ENCODE peak calls at places on chromosomes 12 and 14, in five cellular contexts. J is NCI-H1417, U is left colon, S is GM20000, F is choroid plexus epithelial cell. G is an unnamed sample.

GRCh38 chr12:16605666-16606116 is 271 bp downstream of the LMO3 start:
- DNase-seq in J (peak), S (peak), F (peak), U (peak), G (peak)

GRCh38 chr12:12714276-12715001 is 2.7 kb upstream of the CDKN1B start:
- DNase-seq in S (peak), J (peak), F (peak), U (peak), G (peak)

GRCh38 chr12:95218164-95218851 is 701 bp downstream of the VEZT start:
- DNase-seq in J (peak), U (peak), S (no peak), F (peak), G (no peak)

GRCh38 chr14:23299558-23299957 is 3.1 kb downstream of the PPP1R3E start:
- DNase-seq in J (no peak), U (no peak), F (peak), S (no peak), G (no peak)

GRCh38 chr12:31245822-31246469 is 80.0 kb downstream of the SINHCAF start:
- DNase-seq in J (no peak), S (no peak), F (peak), U (no peak), G (no peak)

GRCh38 chr12:69475237-69475984 is 5.2 kb downstream of the FRS2 start:
- DNase-seq in U (no peak), S (no peak), F (peak), J (no peak), G (no peak)

GRCh38 chr12:69880566-69880965 is 55.5 kb downstream of the MYRFL start:
- DNase-seq in J (no peak), F (peak), S (no peak), U (no peak), G (no peak)

GRCh38 chr12:57581802-57582201 is 9.2 kb upstream of the PIP4K2C start:
- DNase-seq in J (no peak), S (no peak), F (no peak), U (no peak), G (no peak)

GRCh38 chr14:75518625-75519024 is 3.6 kb upstream of the BATF start:
- DNase-seq in F (peak), U (no peak), S (peak), J (no peak), G (no peak)

GRCh38 chr12:64412458-64412857 is 8.3 kb downstream of the XPOT start:
- DNase-seq in J (no peak), F (peak), U (no peak), S (no peak), G (no peak)

GRCh38 chr12:123231931-123232330 is 1.0 kb downstream of the MPHOSPH9 start:
- DNase-seq in J (peak), U (no peak), S (no peak), F (no peak), G (no peak)

GRCh38 chr12:130258863-130259262 is 78.8 kb upstream of the PIWIL1 start:
- DNase-seq in F (no peak), J (no peak), U (no peak), S (no peak), G (no peak)

GRCh38 chr12:49874142-49874897 is 29.4 kb downstream of the FAIM2 start:
- DNase-seq in S (no peak), U (no peak), F (no peak), J (no peak), G (no peak)

GRCh38 chr12:19200261-19200660 is 70.7 kb downstream of the PLEKHA5 start:
- DNase-seq in U (no peak), F (no peak), S (no peak), J (no peak), G (no peak)

GRCh38 chr12:114265036-114265435 is 140.9 kb downstream of the TBX5 start:
- DNase-seq in F (no peak), U (no peak), J (no peak), S (no peak), G (no peak)

GRCh38 chr14:63926641-63927040 is 73.8 kb downstream of the SYNE2 start:
- DNase-seq in U (no peak), J (no peak), S (no peak), F (no peak), G (no peak)

GRCh38 chr12:94263011-94263786 is 114.8 kb downstream of the PLXNC1 start:
- DNase-seq in F (no peak), S (peak), J (no peak), U (peak), G (peak)

GRCh38 chr14:59870277-59871165 is at the start of gene RTN1:
- DNase-seq in S (peak), J (no peak), U (peak), F (peak), G (peak)